ENCODE peak calls at places on chromosomes 1 and 21, in five cellular contexts. J, N, R, O and U are unnamed samples.
A peak's percentile ranks its signal among the peaks of the same experiment; 100 is the strongest.

GRCh38 chr1:247407180-247407616 is 8.8 kb upstream of the NLRP3 start:
- DNase-seq in J (peak; percentile 46), N (no peak), O (peak; percentile 32), R (no peak), U (peak; percentile 27)

GRCh38 chr1:69915347-69915746 is 290.0 kb downstream of the LRRC40 start:
- DNase-seq in R (peak; percentile 19), J (no peak), N (no peak), O (no peak), U (no peak)

GRCh38 chr1:87584603-87585002 is 255.9 kb downstream of the LMO4 start:
- DNase-seq in N (no peak), R (no peak), J (no peak), O (no peak), U (no peak)

GRCh38 chr1:38132681-38133080 is 86.1 kb upstream of the POU3F1 start:
- DNase-seq in N (no peak), R (no peak), O (no peak), J (no peak), U (no peak)

GRCh38 chr1:10068605-10069294 is 36.0 kb downstream of the UBE4B start:
- DNase-seq in R (peak; percentile 47), N (no peak), J (no peak), O (no peak), U (no peak)

GRCh38 chr1:83055391-83056170 is 943.4 kb downstream of the TTLL7 start:
- DNase-seq in J (no peak), R (no peak), N (no peak), O (no peak), U (no peak)

GRCh38 chr1:206975313-206975712 is 5.1 kb upstream of the FCAMR start:
- DNase-seq in J (no peak), N (no peak), O (peak; percentile 46), R (no peak), U (no peak)

GRCh38 chr1:234613128-234613875 is 3.3 kb upstream of the IRF2BP2 start:
- DNase-seq in J (no peak), N (no peak), O (no peak), R (peak; percentile 92), U (no peak)

GRCh38 chr1:2255420-2256369 is 27.6 kb downstream of the SKI start:
- DNase-seq in J (peak; percentile 67), O (no peak), N (peak; percentile 85), R (peak; percentile 73), U (peak; percentile 93)

GRCh38 chr1:174883361-174883760 is 116.4 kb upstream of the CACYBP start:
- DNase-seq in O (no peak), N (peak; percentile 24), J (no peak), R (peak; percentile 46), U (no peak)

GRCh38 chr1:197314672-197315071 is 46.6 kb downstream of the CRB1 start:
- DNase-seq in R (no peak), O (no peak), J (no peak), N (no peak), U (no peak)

GRCh38 chr1:164783778-164784555 is 225.0 kb downstream of the PBX1 start:
- DNase-seq in R (no peak), O (no peak), J (no peak), N (no peak), U (no peak)

DNA sequence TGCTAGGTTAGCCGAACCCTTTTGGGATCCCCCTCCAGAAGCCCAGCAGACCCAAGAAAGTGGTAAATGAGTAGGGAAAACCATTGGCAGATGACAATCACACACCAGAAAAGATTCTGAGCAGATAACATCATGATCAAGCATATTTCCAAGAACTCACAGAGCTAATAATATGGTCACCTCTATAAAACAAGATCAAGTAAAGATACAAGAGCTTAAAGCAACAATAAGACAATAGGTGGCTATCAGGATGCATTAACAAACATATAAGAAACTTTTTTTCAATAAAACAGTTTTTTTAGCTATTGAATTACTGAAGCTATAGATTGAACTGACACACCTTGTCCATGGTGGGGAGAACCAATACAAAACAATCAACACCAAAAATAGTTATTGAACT is 29.0 kb downstream of the UBASH3A start:
- DNase-seq in J (no peak), O (no peak), R (no peak), N (no peak), U (no peak)
- H3K27me3 ChIP-seq in J (no peaks in the 10 kb centered on the region), O (no peaks in the 10 kb centered on the region), R (no peaks in the 10 kb centered on the region), N (peaks cover 30% of the 10 kb centered on the region), U (no peaks in the 10 kb centered on the region)

GRCh38 chr21:45574081-45574501 is 31.9 kb upstream of the SLC19A1 start:
- DNase-seq in N (no peak), R (no peak), J (no peak), O (no peak), U (no peak)

GRCh38 chr21:45572231-45572630 is 30.0 kb upstream of the SLC19A1 start:
- DNase-seq in N (no peak), R (no peak), J (no peak), O (no peak), U (no peak)

GRCh38 chr21:45574691-45575090 is 32.5 kb upstream of the SLC19A1 start:
- DNase-seq in R (no peak), O (no peak), J (no peak), N (no peak), U (no peak)

GRCh38 chr21:45572783-45573451 is 30.7 kb upstream of the SLC19A1 start:
- DNase-seq in N (no peak), O (no peak), R (no peak), J (no peak), U (no peak)

GRCh38 chr21:45573452-45574035 is 31.3 kb upstream of the SLC19A1 start:
- DNase-seq in N (no peak), J (no peak), R (no peak), O (no peak), U (no peak)
- H3K9me3 ChIP-seq in N (no peaks in the 10 kb centered on the region), J (no peaks in the 10 kb centered on the region), R (no peaks in the 10 kb centered on the region), O (no peaks in the 10 kb centered on the region), U (no peaks in the 10 kb centered on the region)

GRCh38 chr1:214686497-214686896 is 83.5 kb downstream of the CENPF start:
- DNase-seq in J (no peak), R (no peak), O (no peak), N (no peak), U (no peak)
- H3K27me3 ChIP-seq in J (no peaks in the 10 kb centered on the region), R (no peaks in the 10 kb centered on the region), O (no peaks in the 10 kb centered on the region), N (no peaks in the 10 kb centered on the region), U (no peaks in the 10 kb centered on the region)

GRCh38 chr1:228245111-228245510 is 37.3 kb downstream of the OBSCN start:
- DNase-seq in N (no peak), R (no peak), J (no peak), O (no peak), U (no peak)
- H3K9me3 ChIP-seq in N (peaks cover 34% of the 10 kb centered on the region), R (peaks cover 41% of the 10 kb centered on the region), J (peaks cover 23% of the 10 kb centered on the region), O (no peaks in the 10 kb centered on the region), U (peaks cover 13% of the 10 kb centered on the region)

DNA sequence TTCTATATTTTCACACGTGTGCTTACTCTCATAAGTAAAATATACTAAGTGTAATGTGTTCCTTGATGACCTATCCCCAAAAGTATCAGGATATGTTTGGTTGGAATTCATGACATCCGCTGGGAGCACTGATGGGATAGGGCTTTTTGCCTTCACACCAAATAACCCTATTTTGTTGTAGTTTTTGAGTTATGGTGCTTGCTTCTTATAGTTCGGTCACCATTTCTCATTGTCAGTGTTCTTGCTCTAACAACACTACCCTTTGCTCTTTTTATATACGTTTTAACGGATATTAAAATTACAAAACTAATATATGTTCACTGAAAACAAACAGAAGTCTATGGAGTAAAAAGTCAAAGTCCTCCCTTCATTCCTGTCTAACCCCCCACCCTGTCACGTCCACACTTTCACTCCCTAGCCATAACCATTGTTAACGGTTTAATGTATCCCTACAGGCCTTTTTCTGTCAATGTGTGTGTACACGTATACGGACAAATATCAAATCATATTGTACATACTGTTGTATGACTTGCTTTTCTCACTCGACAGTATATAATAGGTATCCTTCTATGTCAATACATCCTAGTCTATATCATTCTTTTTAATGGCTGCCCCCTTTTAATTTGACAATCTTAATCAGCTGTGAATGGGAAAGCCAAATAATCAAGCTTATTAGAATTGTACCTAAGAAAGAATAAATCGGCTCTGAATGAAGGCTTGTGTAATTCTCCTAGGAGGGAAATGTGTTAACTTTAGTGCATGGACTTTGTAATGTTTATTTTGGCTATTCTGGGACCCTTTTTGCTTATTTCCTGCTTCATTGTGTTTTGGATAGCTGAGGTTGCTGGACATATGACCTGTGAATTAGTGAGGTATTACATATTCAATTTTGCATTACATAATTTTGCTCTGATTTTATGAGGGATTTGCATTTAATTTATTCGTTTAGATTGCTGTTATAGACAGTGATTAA is 3.5 kb upstream of the RNF220 start:
- DNase-seq in J (no peak), N (no peak), R (no peak), O (no peak), U (no peak)
- H3K27me3 ChIP-seq in J (no peaks in the 10 kb centered on the region), N (peaks cover 6% of the 10 kb centered on the region), R (peaks cover 63% of the 10 kb centered on the region), O (peaks cover 72% of the 10 kb centered on the region), U (peaks cover 17% of the 10 kb centered on the region)